ENCODE peak calls at places on chromosomes 4 and X, in seven cellular contexts. L is activated T-helper 1 cell treated with anti-CD3 and anti-CD28 coated beads, Interleukin-2, amount 50 U/mL, for 16 hours; R is kidney tubule cell; U is hepatocyte; P is head of caudate nucleus; H is effector CD4-positive, alpha-beta T cell; N is cardiac septum. E is an unnamed sample.
A peak's percentile ranks its signal among the peaks of the same experiment; 100 is the strongest.

GRCh38 chr4:56861365-56861764 is 39.9 kb upstream of the SPINK2 start:
- DNase-seq in H (no peak), L (no peak), P (no peak), R (peak; percentile 56), N (no peak), U (peak; percentile 11), E (no peak)

GRCh38 chr4:147542229-147542990 is 61.5 kb downstream of the EDNRA start:
- DNase-seq in P (no peak), N (no peak), H (no peak), R (no peak), L (no peak), U (no peak), E (no peak)

GRCh38 chrX:111375747-111376146 is 36.2 kb downstream of the DCX start:
- DNase-seq in U (peak; percentile 41), R (peak; percentile 4), L (no peak), N (no peak), H (no peak), P (no peak), E (no peak)

GRCh38 chrX:154013614-154014360 is 5.9 kb downstream of the IRAK1 start:
- DNase-seq in P (peak; percentile 57), U (peak; percentile 56), H (no peak), L (peak; percentile 34), R (peak; percentile 24), N (no peak), E (no peak)

GRCh38 chr4:7356667-7357295 is 77.9 kb downstream of the PSAPL1 start:
- DNase-seq in P (no peak), N (no peak), L (no peak), H (no peak), R (no peak), U (no peak), E (no peak)

GRCh38 chr4:100823066-100823992 is 305.5 kb upstream of the EMCN start:
- DNase-seq in U (no peak), L (no peak), N (no peak), H (no peak), P (no peak), R (peak; percentile 78), E (no peak)

GRCh38 chr4:86218721-86219481 is 141.0 kb downstream of the MAPK10 start:
- DNase-seq in P (no peak), L (no peak), R (no peak), U (no peak), N (no peak), H (no peak), E (no peak)

GRCh38 chrX:9573282-9574106 is 108.6 kb downstream of the TBL1X start:
- DNase-seq in L (no peak), R (peak; percentile 60), N (no peak), H (no peak), P (no peak), U (peak; percentile 10), E (no peak)

GRCh38 chr4:3294401-3295241 is 1.8 kb downstream of the RGS12 start:
- DNase-seq in H (no peak), U (no peak), L (no peak), R (no peak), P (peak; percentile 15), N (peak; percentile 55), E (no peak)

GRCh38 chrX:53133400-53133799 is 39.5 kb downstream of the KANTR start:
- DNase-seq in L (no peak), P (no peak), U (no peak), H (no peak), N (no peak), R (no peak), E (no peak)

GRCh38 chrX:7115557-7115956 is 32.0 kb upstream of the STS start:
- DNase-seq in L (no peak), P (no peak), R (no peak), U (no peak), H (no peak), N (no peak), E (no peak)

GRCh38 chrX:19107035-19107434 is 15.2 kb downstream of the ADGRG2 start:
- DNase-seq in N (no peak), P (no peak), U (no peak), H (no peak), R (no peak), L (no peak), E (no peak)

GRCh38 chr4:101528526-101528925 is 181.2 kb upstream of the PPP3CA start:
- DNase-seq in R (no peak), L (no peak), H (no peak), U (peak; percentile 9), N (no peak), P (no peak), E (no peak)

GRCh38 chr4:14265651-14266050 is 638.1 kb upstream of the BOD1L1 start:
- DNase-seq in H (no peak), U (no peak), P (no peak), N (no peak), R (no peak), L (no peak), E (no peak)

GRCh38 chr4:178136736-178137345 is 694.6 kb upstream of the AGA start:
- DNase-seq in L (no peak), R (no peak), N (no peak), H (no peak), U (no peak), P (no peak), E (no peak)